ENCODE peak calls at places on chromosomes 11 and 22, in ten cellular contexts. H is substantia nigra; S is Calu3; L is effector memory CD4-positive, alpha-beta T cell; Y is NCI-H1105 treated with DMSO at 0.1 percent for 48 hours; F is activated CD4-positive, alpha-beta T cell treated with anti-CD3 and anti-CD28 coated beads, Interleukin-2, amount 50 U/mL, for 48 hours; N is CD8-positive, alpha-beta memory T cell; B is GM12865; D is HFF-Myc; J is T-cell. C is an unnamed sample.

GRCh38 chr11:13294771-13295579 is 17.4 kb downstream of the BMAL1 start:
- DNase-seq in L (no peak), J (no peak), Y (peak; percentile 94), N (no peak), F (no peak), D (no peak), H (no peak), S (no peak), B (no peak), C (no peak)

GRCh38 chr11:27423125-27423524 is 49.5 kb downstream of the LGR4 start:
- DNase-seq in D (no peak), F (no peak), Y (no peak), H (no peak), B (no peak), N (no peak), S (no peak), L (no peak), J (no peak), C (no peak)

GRCh38 chr11:118658372-118659313 is 20.8 kb downstream of the TREH start:
- DNase-seq in J (no peak), N (no peak), H (no peak), Y (no peak), L (no peak), D (no peak), B (no peak), F (no peak), S (peak; percentile 19), C (no peak)

GRCh38 chr22:50270302-50271010 is at the start of gene MAPK11:
- DNase-seq in J (peak; percentile 56), F (peak; percentile 75), N (peak; percentile 84), H (no peak), D (no peak), Y (no peak), S (peak; percentile 83), B (peak; percentile 77), L (peak; percentile 60), C (no peak)

GRCh38 chr11:78251083-78251699 is 62.5 kb downstream of the USP35 start:
- DNase-seq in J (no peak), H (no peak), D (no peak), Y (no peak), N (no peak), F (no peak), L (no peak), B (no peak), S (no peak), C (no peak)

GRCh38 chr11:71951741-71952310 is 23.0 kb downstream of the RNF121 start:
- DNase-seq in H (no peak), F (no peak), B (no peak), S (no peak), L (no peak), D (no peak), J (no peak), Y (no peak), N (no peak), C (peak; percentile 63)

GRCh38 chr11:124798991-124799383 is 1.2 kb downstream of the MSANTD2 start:
- DNase-seq in B (peak; percentile 59), J (no peak), F (no peak), N (no peak), D (peak; percentile 70), S (peak; percentile 5), Y (no peak), H (no peak), L (no peak), C (no peak)

GRCh38 chr22:24106385-24107381 is 74.6 kb upstream of the SUSD2 start:
- DNase-seq in F (peak; percentile 30), B (peak; percentile 71), D (no peak), H (no peak), J (peak; percentile 5), L (no peak), Y (no peak), S (no peak), N (peak; percentile 61), C (no peak)

GRCh38 chr22:43197271-43197941 is 10.5 kb upstream of the TTLL12 start:
- DNase-seq in N (no peak), L (no peak), S (no peak), H (no peak), F (no peak), B (no peak), D (no peak), Y (no peak), J (no peak), C (no peak)

GRCh38 chr11:32122200-32122599 is 31.3 kb downstream of the RCN1 start:
- DNase-seq in F (no peak), L (no peak), H (no peak), D (no peak), N (no peak), B (no peak), S (no peak), Y (peak; percentile 8), J (no peak), C (no peak)

GRCh38 chr11:80155412-80156017 is 714.7 kb upstream of the TENM4 start:
- DNase-seq in D (no peak), H (no peak), B (peak; percentile 27), Y (peak; percentile 60), J (no peak), S (no peak), N (no peak), L (no peak), F (no peak), C (no peak)

GRCh38 chr22:50271519-50271970 is 1.4 kb upstream of the MAPK11 start:
- DNase-seq in S (peak; percentile 79), Y (peak; percentile 57), L (peak; percentile 29), D (no peak), F (peak; percentile 66), H (no peak), N (peak; percentile 69), B (peak; percentile 72), J (no peak), C (peak; percentile 64)

GRCh38 chr11:33350287-33350686 is 93.1 kb downstream of the HIPK3 start:
- DNase-seq in B (no peak), J (no peak), S (no peak), Y (no peak), N (no peak), H (no peak), F (no peak), D (no peak), L (no peak), C (no peak)

GRCh38 chr11:109264128-109264527 is 157.9 kb upstream of the C11orf87 start:
- DNase-seq in Y (peak; percentile 97), D (no peak), J (no peak), S (no peak), L (no peak), H (no peak), F (no peak), N (no peak), B (no peak), C (no peak)